ENCODE peak calls at places on chromosomes 12 and 14, in five cellular contexts. I is stimulated activated effector memory CD8-positive, alpha-beta T cell treated with anti-CD3 and anti-CD28 coated beads, Interleukin-12 subunit alpha, Interleukin-12 subunit beta, amount 100 ng/mL, for 72 hours; S is hypothalamus; H is activated CD4-positive, alpha-beta T cell treated with anti-CD3 and anti-CD28 coated beads, Interleukin-2, amount 10 ng/mL, durations not matched to agents 7 days and 5 days; G is non-pigmented ciliary epithelial cell. N is an unnamed sample.

GRCh38 chr14:76883437-76883836 is 57.2 kb downstream of the LRRC74A start:
- DNase-seq in G (no peak), H (no peak), S (no peak), I (no peak), N (no peak)

GRCh38 chr14:98984719-98985041 is 287.3 kb downstream of the BCL11B start:
- DNase-seq in H (peak), S (no peak), I (peak), G (no peak), N (no peak)

GRCh38 chr12:106978035-106978800 is 8.7 kb downstream of the MTERF2 start:
- DNase-seq in G (no peak), S (peak), I (no peak), H (no peak), N (no peak)

GRCh38 chr12:117501066-117501465 is 139.6 kb upstream of the NOS1 start:
- DNase-seq in S (no peak), H (no peak), G (no peak), I (no peak), N (no peak)

GRCh38 chr12:14981049-14981448 is 8.2 kb downstream of the PDE6H start:
- DNase-seq in G (no peak), I (no peak), H (no peak), S (no peak), N (no peak)

GRCh38 chr12:81120961-81121360 is 43.1 kb downstream of the ACSS3 start:
- DNase-seq in I (no peak), S (no peak), G (no peak), H (no peak), N (no peak)

GRCh38 chr14:33435911-33436310 is 497.2 kb downstream of the NPAS3 start:
- DNase-seq in G (peak), S (no peak), I (no peak), H (no peak), N (peak)

GRCh38 chr14:61965030-61965745 is 203.0 kb downstream of the SNAPC1 start:
- DNase-seq in I (no peak), S (no peak), G (peak), H (no peak), N (peak)

GRCh38 chr12:1528791-1529190 is 65.6 kb downstream of the FBXL14 start:
- DNase-seq in G (no peak), I (no peak), S (no peak), H (no peak), N (no peak)

N was measured in amniotic stem cell.